ENCODE peak calls at places on chromosomes 7 and 10, in four cellular contexts. A is HepG2, H is H1, G is GM12878. Y is an unnamed sample.

GRCh38 chr7:81802251-81802650 is 32.4 kb upstream of the HGF start:
- DNase-seq in H (no peak), G (no peak), A (no peak), Y (no peak)

GRCh38 chr7:151205749-151206148 is 4.5 kb downstream of the H2BK1 start:
- DNase-seq in H (no peak), A (no peak), G (no peak), Y (no peak)

GRCh38 chr7:102079140-102080002 is 207.3 kb upstream of the SH2B2 start:
- DNase-seq in G (no peak), A (peak; percentile 10), H (no peak), Y (peak; percentile 25)

GRCh38 chr10:111323567-111323966 is 246.7 kb downstream of the ADRA2A start:
- DNase-seq in H (no peak), G (no peak), A (peak; percentile 1), Y (no peak)

GRCh38 chr10:102152545-102152890 is 329 bp downstream of the NOLC1 start:
- DNase-seq in H (no peak), A (no peak), G (no peak), Y (no peak)

GRCh38 chr10:124916098-124916584 is 25.8 kb upstream of the ZRANB1 start:
- DNase-seq in A (no peak), H (no peak), G (no peak), Y (no peak)

GRCh38 chr10:14327535-14327934 is 3.2 kb downstream of the FRMD4A start:
- DNase-seq in H (no peak), G (no peak), A (no peak), Y (no peak)

GRCh38 chr7:8436965-8437364 is 3.6 kb downstream of the NXPH1 start:
- DNase-seq in G (peak; percentile 4), H (no peak), A (peak; percentile 23), Y (peak; percentile 75)

GRCh38 chr10:22593644-22594043 is 120.7 kb downstream of the PIP4K2A start:
- DNase-seq in H (no peak), G (no peak), A (no peak), Y (no peak)

GRCh38 chr10:24847476-24847875 is 104.9 kb downstream of the PRTFDC1 start:
- DNase-seq in H (no peak), G (no peak), A (no peak), Y (no peak)

DNA sequence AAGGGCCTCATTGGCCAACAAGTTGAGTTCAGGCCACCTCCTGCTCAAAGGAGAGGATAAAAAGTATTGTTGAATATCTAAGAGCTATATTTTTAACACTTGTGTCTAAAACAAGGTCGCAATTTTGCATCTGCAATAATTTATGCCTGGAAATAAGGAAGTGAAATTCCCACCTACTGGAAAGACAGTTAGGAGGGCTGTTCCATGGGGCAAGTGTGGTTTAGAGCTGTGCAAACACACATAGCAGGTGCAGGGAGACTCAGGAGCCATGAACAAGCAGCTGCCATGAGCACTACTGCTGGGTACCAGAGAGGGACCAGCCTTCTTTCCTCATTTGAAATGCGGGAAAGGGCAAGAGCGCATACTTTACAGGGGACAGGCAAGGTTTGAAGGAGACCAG is 35.5 kb upstream of the IKZF1 start:
- DNase-seq in G (no peak), A (no peak), H (no peak), Y (no peak)
- TF ChIP-seq HDAC6 in G (no peak), A (no peak), H (no peak), Y (no peak)

GRCh38 chr10:26216577-26216948 is at the start of gene GAD2:
- DNase-seq in H (no peak), G (no peak), A (no peak), Y (no peak)
- H3K27me3 ChIP-seq in H (peaks cover 79% of the 10 kb centered on the region), G (peaks cover 35% of the 10 kb centered on the region), A (peaks cover 56% of the 10 kb centered on the region), Y (peaks cover 28% of the 10 kb centered on the region)

DNA sequence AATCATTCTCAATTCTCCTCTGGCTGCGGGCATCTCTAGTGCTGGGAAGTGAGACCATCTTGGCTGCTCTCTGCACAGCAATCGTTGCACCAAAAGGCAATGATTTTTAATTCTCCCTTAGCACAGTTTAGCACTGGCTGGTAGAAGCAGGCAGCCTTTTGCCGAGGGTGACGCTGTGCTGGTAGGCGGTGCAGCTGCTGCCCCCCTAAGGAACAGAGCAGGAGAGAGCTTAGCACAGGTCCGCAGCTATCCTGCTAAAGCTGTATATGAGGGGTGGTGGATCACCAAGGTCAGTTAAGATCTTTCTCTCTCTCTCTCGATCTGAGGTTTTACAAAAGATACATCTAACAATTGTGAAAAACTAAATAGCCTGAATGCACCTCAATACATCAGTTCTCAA is 390.1 kb downstream of the GATA3 start:
- DNase-seq in H (peak; percentile 25), A (no peak), G (no peak), Y (peak; percentile 3)
- TF ChIP-seq HDAC6 in H (no peak), A (no peak), G (no peak), Y (no peak)

GRCh38 chr7:20114463-20114862 is 102.7 kb downstream of the MACC1 start:
- DNase-seq in H (no peak), G (peak; percentile 62), A (no peak), Y (no peak)
- H3K27me3 ChIP-seq in H (no peaks in the 10 kb centered on the region), G (no peaks in the 10 kb centered on the region), A (no peaks in the 10 kb centered on the region), Y (no peaks in the 10 kb centered on the region)

DNA sequence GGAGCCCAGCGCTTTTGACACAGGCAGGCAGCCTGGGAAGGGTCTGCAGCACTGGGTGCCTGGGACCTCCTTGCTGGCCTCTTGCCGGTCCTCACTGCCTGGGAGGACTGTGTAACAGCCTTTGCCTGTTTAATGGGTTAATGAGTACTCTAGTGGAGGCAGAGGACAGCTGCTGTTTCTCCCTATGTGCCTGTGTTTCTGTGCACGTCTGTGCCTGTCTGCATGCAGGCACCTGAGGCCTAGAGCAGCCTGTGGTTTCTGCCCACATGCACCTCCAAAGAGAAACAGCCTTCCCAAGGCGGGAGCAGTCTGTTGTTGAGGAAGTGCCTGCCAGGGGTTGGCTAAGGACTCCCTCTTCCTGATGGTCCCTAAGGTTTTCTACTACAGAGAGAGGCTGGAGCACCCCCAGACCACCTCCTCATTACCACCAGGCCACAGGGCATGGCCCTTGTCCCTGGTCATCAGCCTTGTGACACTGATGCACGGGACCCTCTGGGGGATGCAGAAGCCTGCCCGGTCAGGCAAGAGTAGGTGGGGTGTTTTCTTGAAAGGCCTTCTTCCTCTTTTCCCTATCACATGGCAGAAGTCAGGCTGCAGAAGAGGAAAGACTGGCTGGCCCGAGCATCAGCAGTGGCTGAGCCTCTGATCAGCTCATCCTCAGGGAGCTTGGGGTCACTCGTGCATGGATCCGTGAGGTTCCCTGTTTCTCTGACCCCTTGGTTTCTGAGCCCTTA is 14.3 kb downstream of the SLC29A3 start:
- DNase-seq in G (no peak), H (no peak), A (no peak), Y (no peak)
- TF ChIP-seq HDAC6 in G (no peak), H (no peak), A (no peak), Y (no peak)

GRCh38 chr10:108598831-108599230 is 1324.5 kb downstream of the XPNPEP1 start:
- DNase-seq in G (no peak), H (no peak), A (peak; percentile 23), Y (no peak)
- H3K27me3 ChIP-seq in G (no peaks in the 10 kb centered on the region), H (peaks cover 58% of the 10 kb centered on the region), A (no peaks in the 10 kb centered on the region), Y (no peaks in the 10 kb centered on the region)

GRCh38 chr10:3699896-3700295 is 85.1 kb downstream of the KLF6 start:
- DNase-seq in A (no peak), H (peak; percentile 1), G (no peak), Y (no peak)
- TF ChIP-seq HDAC6 in A (no peak), H (no peak), G (no peak), Y (no peak)